ENCODE peak calls at places on chromosome 2, in seven cellular contexts. L, Y, Z, A, X, E and T are unnamed samples.

GRCh38 chr2:20452551-20452950 is 5.7 kb downstream of the RHOB start:
- DNase-seq in E (no peak), A (peak), Y (no peak), L (peak), Z (no peak), X (peak), T (no peak)

GRCh38 chr2:62344472-62344871 is 148.6 kb downstream of the B3GNT2 start:
- DNase-seq in A (no peak), X (peak), Z (no peak), Y (no peak), L (no peak), E (no peak), T (no peak)

GRCh38 chr2:62305421-62306176 is 109.7 kb downstream of the B3GNT2 start:
- DNase-seq in X (no peak), Y (no peak), L (peak), A (peak), Z (peak), E (peak), T (no peak)

GRCh38 chr2:143936758-143937562 is 583.0 kb downstream of the ZEB2 start:
- DNase-seq in Z (no peak), A (peak), X (peak), E (no peak), L (peak), Y (no peak), T (no peak)

GRCh38 chr2:203650860-203651613 is 55.4 kb upstream of the CD28 start:
- DNase-seq in A (no peak), X (peak), Y (no peak), Z (no peak), L (no peak), E (no peak), T (peak)

GRCh38 chr2:165793161-165793778 is 777 bp downstream of the GALNT3 start:
- DNase-seq in X (peak), L (peak), E (no peak), A (peak), Y (no peak), Z (no peak), T (no peak)

GRCh38 chr2:229566380-229566779 is 148.0 kb downstream of the DNER start:
- DNase-seq in A (no peak), Z (no peak), L (no peak), Y (no peak), E (no peak), X (no peak), T (no peak)

GRCh38 chr2:71552861-71553301 is 99.5 kb downstream of the DYSF start:
- DNase-seq in Y (no peak), Z (no peak), X (no peak), E (no peak), A (no peak), L (no peak), T (no peak)

GRCh38 chr2:241215421-241215820 is 26.9 kb downstream of the ANO7 start:
- DNase-seq in Y (no peak), A (no peak), L (no peak), Z (no peak), X (no peak), E (no peak), T (no peak)

GRCh38 chr2:5695641-5696350 is 3.6 kb downstream of the SOX11 start:
- DNase-seq in E (no peak), X (peak), A (no peak), L (peak), Y (no peak), Z (no peak), T (no peak)

GRCh38 chr2:221549143-221549542 is 23.0 kb downstream of the EPHA4 start:
- DNase-seq in A (no peak), Y (no peak), L (no peak), X (peak), E (no peak), Z (no peak), T (no peak)

GRCh38 chr2:24429711-24430110 is 61.3 kb upstream of the NCOA1 start:
- DNase-seq in X (peak), E (no peak), Z (no peak), A (peak), Y (no peak), L (no peak), T (no peak)

GRCh38 chr2:15708161-15708560 is 116.5 kb downstream of the DDX1 start:
- DNase-seq in E (no peak), A (no peak), Z (no peak), Y (no peak), L (no peak), X (no peak), T (no peak)

GRCh38 chr2:189635353-189635752 is 25.9 kb upstream of the ASNSD1 start:
- DNase-seq in Z (no peak), Y (no peak), E (no peak), L (no peak), X (no peak), A (no peak), T (no peak)

GRCh38 chr2:241039416-241039815 is 41.0 kb downstream of the SNED1 start:
- DNase-seq in L (no peak), E (no peak), Y (no peak), Z (no peak), X (no peak), A (no peak), T (no peak)

GRCh38 chr2:129758461-129759185 is 220.8 kb upstream of the RAB6C start:
- DNase-seq in Y (no peak), X (no peak), L (peak), Z (no peak), A (peak), E (no peak), T (peak)

GRCh38 chr2:33498291-33498956 is 22.0 kb downstream of the RASGRP3 start:
- DNase-seq in A (no peak), L (no peak), X (peak), E (no peak), Z (no peak), Y (no peak), T (no peak)

GRCh38 chr2:200336980-200337615 is 30.6 kb downstream of the SPATS2L start:
- DNase-seq in Z (no peak), A (no peak), Y (no peak), L (no peak), X (peak), E (no peak), T (no peak)

GRCh38 chr2:14756122-14756541 is 123.6 kb downstream of the LRATD1 start:
- DNase-seq in A (no peak), E (no peak), Z (no peak), X (peak), Y (no peak), L (no peak), T (no peak)

GRCh38 chr2:9287400-9288059 is 80.9 kb downstream of the ASAP2 start:
- DNase-seq in Y (peak), L (peak), Z (no peak), E (no peak), A (peak), X (peak), T (peak)

GRCh38 chr2:196783431-196784094 is 15.9 kb downstream of the GTF3C3 start:
- DNase-seq in E (no peak), Z (no peak), X (peak), Y (no peak), A (peak), L (no peak), T (peak)

GRCh38 chr2:237968048-237968862 is 1.4 kb downstream of the UBE2F start:
- DNase-seq in L (peak), E (no peak), X (peak), Y (peak), A (peak), Z (no peak), T (peak)

GRCh38 chr2:156864230-156864629 is 393.3 kb upstream of the GALNT5 start:
- DNase-seq in Z (no peak), A (no peak), L (no peak), X (peak), E (no peak), Y (no peak), T (no peak)

GRCh38 chr2:198490748-198491147 is 686.4 kb downstream of the PLCL1 start:
- DNase-seq in L (no peak), Z (no peak), Y (no peak), E (no peak), A (no peak), X (no peak), T (no peak)

GRCh38 chr2:96264656-96265348 is 995 bp downstream of the TMEM127 start:
- DNase-seq in L (peak), X (peak), Y (no peak), E (peak), Z (no peak), A (peak), T (peak)

GRCh38 chr2:96103388-96103705 is 13.0 kb downstream of the ADRA2B start:
- DNase-seq in Y (no peak), A (no peak), Z (no peak), L (no peak), E (no peak), X (no peak), T (no peak)

GRCh38 chr2:28164280-28164801 is 228.3 kb upstream of the FOSL2 start:
- DNase-seq in X (no peak), L (no peak), A (no peak), Z (no peak), E (no peak), Y (no peak), T (no peak)

GRCh38 chr2:218282173-218282991 is 9.9 kb downstream of the TMBIM1 start:
- DNase-seq in E (no peak), A (peak), Y (no peak), X (peak), L (peak), Z (no peak), T (no peak)

GRCh38 chr2:29223851-29224692 is 108.9 kb downstream of the CLIP4 start:
- DNase-seq in E (no peak), Y (no peak), Z (no peak), A (peak), X (peak), L (no peak), T (peak)

GRCh38 chr2:58651930-58652329 is 410.8 kb upstream of the FANCL start:
- DNase-seq in E (no peak), Z (no peak), Y (no peak), A (no peak), X (no peak), L (peak), T (no peak)

GRCh38 chr2:55416826-55417568 is 2.7 kb downstream of the CCDC88A start:
- DNase-seq in X (no peak), A (no peak), E (no peak), L (no peak), Y (no peak), Z (no peak), T (peak)

GRCh38 chr2:82494744-82495143 is 1964.3 kb downstream of the SUCLG1 start:
- DNase-seq in Y (no peak), L (no peak), E (no peak), A (no peak), Z (no peak), X (no peak), T (no peak)

GRCh38 chr2:73832905-73833304 is 4.1 kb downstream of the STAMBP start:
- DNase-seq in L (no peak), A (no peak), Z (no peak), E (no peak), X (peak), Y (no peak), T (peak)

GRCh38 chr2:202091476-202091875 is 18.4 kb downstream of the KIAA2012 start:
- DNase-seq in L (no peak), Z (no peak), A (no peak), E (no peak), Y (no peak), X (no peak), T (peak)

GRCh38 chr2:104474725-104475124 is 379.2 kb upstream of the POU3F3 start:
- DNase-seq in E (no peak), Z (no peak), A (no peak), X (no peak), L (no peak), Y (no peak), T (no peak)

GRCh38 chr2:32289165-32290054 is 11.7 kb downstream of the YIPF4 start:
- DNase-seq in Z (no peak), L (no peak), A (no peak), Y (no peak), X (peak), E (no peak), T (peak)